ENCODE peak calls at places on chromosomes 1 and 21, in five cellular contexts. C is thyroid gland, F is DND-41, X is heart right ventricle, M is neural progenitor cell. Z is an unnamed sample.

GRCh38 chr1:174794861-174795260 is 204.9 kb upstream of the CACYBP start:
- DNase-seq in X (no peak), C (no peak), F (no peak), M (no peak), Z (no peak)

GRCh38 chr21:36355868-36356267 is 29.3 kb upstream of the CHAF1B start:
- DNase-seq in F (no peak), M (no peak), C (no peak), X (no peak), Z (no peak)

GRCh38 chr1:81873946-81874345 is 73.2 kb downstream of the ADGRL2 start:
- DNase-seq in F (no peak), M (no peak), X (no peak), C (no peak), Z (no peak)

GRCh38 chr1:91570105-91570448 is 69.4 kb downstream of the CDC7 start:
- DNase-seq in F (no peak), M (no peak), X (no peak), C (no peak), Z (no peak)

GRCh38 chr1:9399510-9400424 is 107.1 kb downstream of the SPSB1 start:
- DNase-seq in F (peak; percentile 75), X (peak; percentile 60), M (no peak), C (peak; percentile 50), Z (no peak)

GRCh38 chr1:225415967-225416745 is 11.7 kb downstream of the LBR start:
- DNase-seq in M (no peak), X (no peak), C (no peak), F (no peak), Z (no peak)

GRCh38 chr1:54582566-54583306 is 34.7 kb downstream of the ACOT11 start:
- DNase-seq in X (no peak), M (peak; percentile 83), C (peak; percentile 89), F (no peak), Z (no peak)

GRCh38 chr1:75616436-75617433 is 5.8 kb upstream of the SLC44A5 start:
- DNase-seq in M (peak; percentile 75), X (no peak), C (peak; percentile 35), F (no peak), Z (no peak)

GRCh38 chr1:34176830-34177613 is at the start of gene C1orf94:
- DNase-seq in M (peak; percentile 61), X (no peak), F (no peak), C (no peak), Z (no peak)

GRCh38 chr1:241518447-241519307 is 878 bp downstream of the FH start:
- DNase-seq in F (no peak), M (no peak), C (peak; percentile 14), X (no peak), Z (peak; percentile 54)

GRCh38 chr1:114209971-114210370 is 56.3 kb upstream of the SYT6 start:
- DNase-seq in X (no peak), C (no peak), F (no peak), M (no peak), Z (no peak)

GRCh38 chr1:114347431-114348209 is 163.4 kb downstream of the TRIM33 start:
- DNase-seq in X (no peak), F (no peak), M (no peak), C (no peak), Z (no peak)

GRCh38 chr1:111948209-111949131 is 41.0 kb downstream of the KCND3 start:
- DNase-seq in C (peak; percentile 73), F (peak; percentile 16), M (peak; percentile 55), X (peak; percentile 61), Z (no peak)

GRCh38 chr21:46459356-46460112 is 843 bp downstream of the DIP2A start:
- DNase-seq in M (peak; percentile 42), X (peak; percentile 43), C (peak; percentile 45), F (no peak), Z (no peak)

GRCh38 chr21:29633766-29634165 is 306.0 kb downstream of the GRIK1 start:
- DNase-seq in C (no peak), X (no peak), M (no peak), F (no peak), Z (no peak)

GRCh38 chr1:101520302-101520701 is 283.5 kb downstream of the S1PR1 start:
- DNase-seq in C (no peak), X (no peak), M (peak; percentile 77), F (peak; percentile 33), Z (no peak)

GRCh38 chr21:15604424-15604823 is 125.4 kb upstream of the USP25 start:
- DNase-seq in F (no peak), C (peak; percentile 7), M (no peak), X (no peak), Z (no peak)

GRCh38 chr1:84339503-84339902 is 38.0 kb downstream of the SAMD13 start:
- DNase-seq in C (peak; percentile 45), M (no peak), X (no peak), F (no peak), Z (no peak)

GRCh38 chr1:15028117-15028516 is 125.4 kb upstream of the TMEM51 start:
- DNase-seq in X (peak; percentile 33), C (peak; percentile 99), F (no peak), M (peak; percentile 48), Z (no peak)

GRCh38 chr1:45375104-45376090 is 35.2 kb upstream of the MUTYH start:
- DNase-seq in M (no peak), X (no peak), C (no peak), F (no peak), Z (no peak)
- TF ChIP-seq CTCF in M (no peak), X (no peak), C (no peak), F (no peak), Z (no peak)

DNA sequence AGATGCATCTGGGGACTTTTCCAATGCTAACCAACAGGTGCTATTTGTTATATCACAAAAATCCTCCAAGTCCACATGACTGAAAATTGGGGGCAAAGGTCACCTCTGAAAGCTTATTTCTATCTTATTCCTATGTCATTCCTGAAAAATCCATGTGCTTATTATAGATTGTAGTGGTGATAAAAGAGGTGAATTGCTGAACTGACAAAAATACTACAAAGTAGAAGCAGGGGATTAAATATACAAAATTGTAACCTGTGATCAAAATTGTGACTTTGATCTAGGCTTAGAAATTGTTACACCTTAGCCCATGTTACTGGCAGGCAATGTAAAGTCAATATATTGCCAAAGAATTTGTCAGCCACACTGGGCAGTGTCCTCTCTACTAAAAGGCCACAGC is 62.3 kb downstream of the IER5 start:
- DNase-seq in X (no peak), M (no peak), C (no peak), F (no peak), Z (no peak)
- H3K4me1 ChIP-seq in X (peaks cover 60% of the 10 kb centered on the region), M (peaks cover 7% of the 10 kb centered on the region), C (peaks cover 3% of the 10 kb centered on the region), F (peaks cover 56% of the 10 kb centered on the region), Z (peaks cover 42% of the 10 kb centered on the region)

GRCh38 chr21:39712976-39713375 is 32.0 kb upstream of the IGSF5 start:
- DNase-seq in X (no peak), M (peak; percentile 47), F (no peak), C (no peak), Z (no peak)
- TF ChIP-seq CTCF in X (no peak), M (peak; percentile 38), F (peak; percentile 11), C (no peak), Z (no peak)

DNA sequence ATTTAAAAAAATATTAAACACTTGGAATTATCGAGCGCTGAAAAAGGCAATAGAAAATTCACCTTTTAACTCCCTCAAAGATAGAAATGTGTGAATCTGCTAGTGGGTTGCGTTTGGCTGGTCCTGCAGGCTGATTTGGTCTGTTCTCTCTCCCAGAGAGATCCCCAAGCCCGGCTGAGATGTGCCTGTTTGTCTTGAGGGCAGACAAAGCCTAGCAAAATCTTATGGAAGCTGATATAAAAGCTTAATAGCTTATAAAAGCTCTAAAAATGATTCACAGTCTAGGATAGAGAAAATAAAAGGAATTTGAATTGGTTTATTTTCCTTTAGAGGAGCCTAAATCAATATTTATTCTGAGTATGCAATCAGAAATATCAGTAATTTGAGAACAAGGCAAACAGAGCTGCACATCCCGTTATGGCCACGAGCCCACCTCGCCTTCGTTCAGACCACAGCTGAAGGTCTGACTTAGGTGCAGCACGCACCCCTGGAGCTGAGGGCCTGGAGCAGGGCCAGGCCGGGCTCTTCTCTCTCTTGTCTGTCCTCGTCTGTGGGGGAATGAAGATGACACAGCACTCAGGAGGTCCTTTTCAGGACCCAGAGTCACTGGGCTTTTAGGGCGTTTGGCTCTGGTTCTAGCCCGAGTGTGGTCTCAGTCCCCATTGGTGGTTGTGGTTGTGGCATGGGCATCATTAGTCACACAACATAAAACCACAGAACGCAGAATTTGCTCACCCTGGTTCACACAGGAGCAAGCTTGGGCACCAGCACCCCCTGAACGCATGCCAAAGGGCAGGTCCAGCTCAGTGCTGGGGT is 18.6 kb downstream of the PDE9A start:
- DNase-seq in M (no peak), X (no peak), F (no peak), C (no peak), Z (no peak)
- H3K4me1 ChIP-seq in M (peaks cover 66% of the 10 kb centered on the region), X (peaks cover 28% of the 10 kb centered on the region), F (peaks cover 17% of the 10 kb centered on the region), C (no peaks in the 10 kb centered on the region), Z (peaks cover 9% of the 10 kb centered on the region)

GRCh38 chr1:223003549-223003948 is 139.5 kb downstream of the TLR5 start:
- DNase-seq in M (no peak), C (no peak), F (no peak), X (no peak), Z (no peak)

GRCh38 chr1:223007250-223007649 is 135.8 kb downstream of the TLR5 start:
- DNase-seq in M (no peak), X (no peak), F (no peak), C (peak; percentile 62), Z (no peak)

GRCh38 chr1:223000549-223001135 is 142.4 kb downstream of the TLR5 start:
- DNase-seq in F (no peak), C (no peak), X (no peak), M (no peak), Z (no peak)

GRCh38 chr1:223006794-223007193 is 136.3 kb downstream of the TLR5 start:
- DNase-seq in X (no peak), F (no peak), C (no peak), M (no peak), Z (no peak)

GRCh38 chr1:223001653-223002634 is 141.1 kb downstream of the TLR5 start:
- DNase-seq in X (no peak), M (no peak), C (no peak), F (no peak), Z (no peak)
- TF ChIP-seq CTCF in X (no peak), M (peak; percentile 25), C (no peak), F (peak; percentile 18), Z (no peak)

DNA sequence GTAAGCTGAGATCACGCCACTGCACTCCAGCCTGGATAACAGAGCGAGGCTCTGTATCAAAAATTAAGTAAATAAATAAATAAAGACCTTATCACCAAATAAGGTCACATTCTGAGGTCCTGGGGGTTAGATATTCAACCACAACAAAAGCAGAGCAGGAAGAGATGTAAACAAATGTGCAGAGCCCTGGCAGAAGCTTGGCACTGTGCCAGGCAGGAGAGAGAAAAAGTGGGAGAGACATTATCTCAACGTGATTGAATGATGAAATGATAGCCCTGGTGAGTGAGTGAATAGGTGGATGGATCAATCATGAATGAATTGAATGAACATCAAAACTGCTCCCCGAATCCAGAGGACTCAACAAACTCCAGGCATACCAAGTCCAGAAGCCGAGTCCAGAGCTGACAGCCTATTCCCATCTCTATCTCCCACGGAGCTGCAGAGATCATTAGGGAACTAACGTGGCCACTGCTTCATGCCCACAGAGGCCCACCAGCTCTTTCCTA is 150.7 kb downstream of the TOMM20 start:
- DNase-seq in M (no peak), F (peak; percentile 44), X (no peak), C (no peak), Z (no peak)
- H3K4me1 ChIP-seq in M (peaks cover 21% of the 10 kb centered on the region), F (peaks cover 47% of the 10 kb centered on the region), X (peaks cover 69% of the 10 kb centered on the region), C (peaks cover 30% of the 10 kb centered on the region), Z (peaks cover 35% of the 10 kb centered on the region)

DNA sequence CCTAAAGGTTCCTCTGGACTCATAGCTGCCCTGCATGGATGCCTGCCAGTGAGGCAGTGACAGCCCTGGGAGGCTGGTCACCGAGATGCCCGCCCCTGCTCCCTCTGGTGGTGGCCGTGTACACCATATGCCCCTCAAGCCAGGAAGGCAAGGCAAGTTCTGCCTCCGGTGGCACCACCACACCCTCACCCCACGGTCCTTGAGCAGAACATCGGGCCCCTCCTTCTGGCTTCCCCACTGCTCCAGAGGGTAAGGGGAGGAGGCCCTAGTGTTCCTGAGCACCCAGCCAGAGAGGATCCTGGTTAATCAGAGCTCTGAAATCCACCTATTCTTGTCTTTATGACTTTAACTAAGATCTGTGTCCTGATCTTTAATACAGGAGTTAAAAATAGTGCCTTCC is 1.6 kb upstream of the S100A14 start:
- DNase-seq in F (peak; percentile 53), X (peak; percentile 84), M (peak; percentile 69), C (peak; percentile 84), Z (peak; percentile 68)
- TF ChIP-seq CTCF in F (peak; percentile 63), X (peak; percentile 74), M (peak; percentile 60), C (peak; percentile 54), Z (peak; percentile 46)

Z was measured in CD8-positive, alpha-beta T cell.